ENCODE peak calls at places on chromosomes 3 and 15, in eight cellular contexts. A is GM04504; B is activated CD4-positive, alpha-beta T cell treated with anti-CD3 and anti-CD28 coated beads for 4 hours; J is Ammon's horn; H is adrenal gland; N is activated CD8-positive, alpha-beta memory T cell treated with anti-CD3 and anti-CD28 coated beads for 24 hours; F is stimulated activated CD8-positive, alpha-beta memory T cell treated with anti-CD3 and anti-CD28 coated beads, Interleukin-15, amount 100 ng/mL, for 24 hours; Y is amniotic epithelial cell. G is an unnamed sample.

GRCh38 chr15:92638291-92638708 is 17.3 kb downstream of the FAM174B start:
- DNase-seq in J (no peak), N (peak), Y (no peak), F (no peak), B (no peak), A (no peak), H (no peak), G (peak)

GRCh38 chr3:97612632-97613031 is 151.9 kb upstream of the ARL6 start:
- DNase-seq in Y (no peak), A (no peak), H (no peak), J (no peak), B (no peak), F (no peak), N (no peak), G (no peak)

GRCh38 chr3:86175051-86175536 is 815.9 kb downstream of the VGLL3 start:
- DNase-seq in B (no peak), F (no peak), Y (no peak), A (no peak), N (no peak), H (no peak), J (no peak), G (no peak)

GRCh38 chr3:102745881-102746280 is 311.1 kb downstream of the ZPLD1 start:
- DNase-seq in N (no peak), F (no peak), Y (peak), H (no peak), A (no peak), B (no peak), J (no peak), G (no peak)

GRCh38 chr15:81311834-81312459 is 12.0 kb downstream of the STARD5 start:
- DNase-seq in H (peak), A (peak), F (no peak), Y (peak), J (peak), N (no peak), B (no peak), G (no peak)

GRCh38 chr15:36172970-36173369 is 406.5 kb upstream of the CDIN1 start:
- DNase-seq in H (no peak), F (no peak), Y (no peak), N (no peak), B (no peak), A (no peak), J (no peak), G (no peak)

GRCh38 chr3:16377847-16378302 is 112.9 kb downstream of the OXNAD1 start:
- DNase-seq in Y (no peak), F (no peak), H (no peak), A (no peak), N (no peak), J (no peak), B (no peak), G (no peak)

GRCh38 chr3:45551214-45552010 is 43.1 kb upstream of the LIMD1 start:
- DNase-seq in H (peak), J (no peak), Y (peak), B (no peak), A (peak), N (no peak), F (no peak), G (peak)

GRCh38 chr3:121231872-121232271 is 313.9 kb downstream of the POLQ start:
- DNase-seq in F (no peak), N (no peak), J (no peak), B (no peak), Y (no peak), H (no peak), A (no peak), G (no peak)

GRCh38 chr15:58628206-58629057 is 121.1 kb downstream of the ADAM10 start:
- DNase-seq in B (no peak), A (no peak), N (no peak), Y (no peak), H (no peak), F (no peak), J (no peak), G (peak)

G was measured in mesenchymal stem cell.